ENCODE peak calls at places on chromosomes 1 and 21, in eight cellular contexts. P, V, Z, U, O, I, L and D are unnamed samples.

GRCh38 chr1:183810756-183811155 is 5.8 kb downstream of the RGL1 start:
- DNase-seq in P (no peak), V (no peak), Z (peak), U (no peak), O (no peak), I (no peak), L (peak), D (no peak)

GRCh38 chr1:206809504-206810084 is 37.3 kb upstream of the IL10 start:
- DNase-seq in P (peak), V (peak), Z (peak), U (no peak), O (peak), I (peak), L (peak), D (no peak)

GRCh38 chr21:26715878-26716506 is 129.2 kb downstream of the ADAMTS1 start:
- DNase-seq in P (peak), V (no peak), Z (peak), U (peak), O (no peak), I (peak), L (peak), D (peak)

GRCh38 chr21:44063151-44063912 is 43.9 kb upstream of the PWP2 start:
- DNase-seq in P (no peak), V (no peak), Z (no peak), U (no peak), O (peak), I (peak), L (no peak), D (no peak)

GRCh38 chr1:99648107-99648506 is 2.2 kb downstream of the PALMD start:
- DNase-seq in P (peak), V (peak), Z (peak), U (no peak), O (no peak), I (peak), L (peak), D (no peak)

GRCh38 chr1:15158506-15159165 is 5.1 kb downstream of the TMEM51 start:
- DNase-seq in P (peak), V (no peak), Z (peak), U (no peak), O (no peak), I (peak), L (peak), D (peak)

GRCh38 chr1:239308701-239309333 is 77.6 kb upstream of the CHRM3 start:
- DNase-seq in P (peak), V (no peak), Z (peak), U (peak), O (peak), I (peak), L (no peak), D (no peak)

GRCh38 chr1:211024901-211025300 is 109.0 kb downstream of the KCNH1 start:
- DNase-seq in P (no peak), V (no peak), Z (no peak), U (no peak), O (no peak), I (no peak), L (no peak), D (no peak)

GRCh38 chr1:211469938-211470529 is 21.9 kb downstream of the RD3 start:
- DNase-seq in P (peak), V (peak), Z (peak), U (peak), O (no peak), I (peak), L (peak), D (peak)

GRCh38 chr1:145887631-145888030 is 2.0 kb upstream of the ANKRD35 start:
- DNase-seq in P (no peak), V (no peak), Z (no peak), U (no peak), O (no peak), I (no peak), L (no peak), D (no peak)

GRCh38 chr1:247113094-247113497 is 8.9 kb upstream of the ZNF669 start:
- DNase-seq in P (peak), V (no peak), Z (no peak), U (peak), O (no peak), I (no peak), L (peak), D (no peak)

GRCh38 chr1:68093737-68094136 is 43.3 kb upstream of the DIRAS3 start:
- DNase-seq in P (peak), V (no peak), Z (peak), U (no peak), O (no peak), I (no peak), L (no peak), D (no peak)

GRCh38 chr1:47433453-47434050 is 4.3 kb upstream of the FOXD2 start:
- DNase-seq in P (no peak), V (no peak), Z (no peak), U (no peak), O (no peak), I (no peak), L (no peak), D (no peak)

GRCh38 chr21:35211767-35212166 is 162.7 kb upstream of the RUNX1 start:
- DNase-seq in P (no peak), V (no peak), Z (peak), U (no peak), O (no peak), I (no peak), L (no peak), D (no peak)

GRCh38 chr1:101164776-101165175 is 72.0 kb upstream of the S1PR1 start:
- DNase-seq in P (no peak), V (no peak), Z (no peak), U (no peak), O (no peak), I (no peak), L (no peak), D (no peak)

GRCh38 chr1:238895911-238896310 is 490.5 kb upstream of the CHRM3 start:
- DNase-seq in P (peak), V (no peak), Z (no peak), U (no peak), O (no peak), I (no peak), L (no peak), D (no peak)

GRCh38 chr1:160127865-160128523 is 12.4 kb downstream of the ATP1A2 start:
- DNase-seq in P (peak), V (no peak), Z (peak), U (no peak), O (no peak), I (peak), L (peak), D (no peak)

GRCh38 chr1:107225706-107226105 is 84.9 kb downstream of the NTNG1 start:
- DNase-seq in P (no peak), V (no peak), Z (no peak), U (no peak), O (no peak), I (no peak), L (no peak), D (no peak)

DNA sequence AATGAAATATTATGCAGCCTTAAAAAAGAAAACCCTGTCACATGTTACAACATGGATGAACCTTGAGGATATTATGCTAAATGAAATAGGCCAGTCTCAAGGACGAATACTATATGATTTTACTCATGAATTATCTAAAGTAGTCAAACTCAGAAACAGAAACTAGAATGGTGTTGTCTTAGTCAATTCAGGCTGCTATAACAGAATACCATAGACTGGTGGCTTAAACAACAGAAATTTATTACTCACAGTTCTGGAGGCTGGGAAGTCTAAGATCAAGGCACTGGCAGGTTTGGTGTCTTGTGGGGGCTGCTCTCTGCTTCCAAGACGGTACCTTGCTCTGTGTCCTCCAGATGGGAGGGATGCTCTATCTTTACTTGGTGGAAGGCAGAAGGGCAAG is 113.8 kb upstream of the DNAH14 start:
- DNase-seq in P (no peak), V (no peak), Z (no peak), U (no peak), O (no peak), I (no peak), L (no peak), D (no peak)
- H3K4me3 ChIP-seq in P (no peak), V (no peak), Z (no peak), U (no peak), O (no peak), I (no peak), L (no peak), D (no peak)

GRCh38 chr21:46226146-46226545 is 2.4 kb downstream of the LSS start:
- DNase-seq in P (no peak), V (no peak), Z (peak), U (no peak), O (no peak), I (no peak), L (peak), D (no peak)
- H3K4me3 ChIP-seq in P (no peak), V (no peak), Z (peak), U (no peak), O (no peak), I (no peak), L (peak), D (peak)

GRCh38 chr1:215079456-215079855 is 3.1 kb upstream of the KCNK2 start:
- DNase-seq in P (no peak), V (no peak), Z (no peak), U (no peak), O (no peak), I (no peak), L (no peak), D (no peak)

GRCh38 chr1:215087603-215088002 is 5.1 kb downstream of the KCNK2 start:
- DNase-seq in P (no peak), V (no peak), Z (no peak), U (no peak), O (no peak), I (no peak), L (no peak), D (no peak)

GRCh38 chr1:215082532-215083407 is at the start of gene KCNK2:
- DNase-seq in P (no peak), V (no peak), Z (peak), U (peak), O (no peak), I (peak), L (peak), D (no peak)

GRCh38 chr1:215081566-215082531 is 688 bp upstream of the KCNK2 start:
- DNase-seq in P (no peak), V (no peak), Z (no peak), U (peak), O (no peak), I (no peak), L (no peak), D (no peak)

GRCh38 chr1:215083408-215083961 is 948 bp downstream of the KCNK2 start:
- DNase-seq in P (no peak), V (no peak), Z (peak), U (no peak), O (no peak), I (peak), L (peak), D (no peak)
- H3K4me3 ChIP-seq in P (peak), V (no peak), Z (peak), U (peak), O (no peak), I (peak), L (peak), D (peak)

DNA sequence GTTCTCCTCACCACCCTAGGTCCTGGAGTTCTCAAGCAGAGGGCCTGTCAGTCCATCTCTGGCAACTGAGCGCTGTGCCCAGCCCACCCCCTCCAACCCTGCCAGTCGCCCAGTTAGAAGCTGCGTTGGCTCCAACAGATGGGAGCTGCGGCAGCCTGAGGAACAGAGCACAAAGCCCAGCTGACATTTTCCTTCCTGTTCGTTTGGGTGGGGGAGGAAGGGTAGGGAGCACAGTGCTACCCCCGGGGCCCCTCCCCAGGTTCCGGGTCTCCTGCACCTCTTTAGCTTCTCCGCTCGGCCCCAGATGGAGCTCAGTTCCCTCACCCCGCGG is 1.4 kb downstream of the LRRN2 start:
- DNase-seq in P (no peak), V (no peak), Z (no peak), U (no peak), O (no peak), I (no peak), L (no peak), D (no peak)
- H3K4me3 ChIP-seq in P (no peak), V (peak), Z (no peak), U (peak), O (no peak), I (no peak), L (no peak), D (no peak)

GRCh38 chr1:200880212-200880611 is 7.4 kb downstream of the GPR25 start:
- DNase-seq in P (no peak), V (no peak), Z (no peak), U (no peak), O (no peak), I (peak), L (no peak), D (no peak)
- H3K4me3 ChIP-seq in P (no peak), V (no peak), Z (no peak), U (no peak), O (no peak), I (no peak), L (no peak), D (no peak)

DNA sequence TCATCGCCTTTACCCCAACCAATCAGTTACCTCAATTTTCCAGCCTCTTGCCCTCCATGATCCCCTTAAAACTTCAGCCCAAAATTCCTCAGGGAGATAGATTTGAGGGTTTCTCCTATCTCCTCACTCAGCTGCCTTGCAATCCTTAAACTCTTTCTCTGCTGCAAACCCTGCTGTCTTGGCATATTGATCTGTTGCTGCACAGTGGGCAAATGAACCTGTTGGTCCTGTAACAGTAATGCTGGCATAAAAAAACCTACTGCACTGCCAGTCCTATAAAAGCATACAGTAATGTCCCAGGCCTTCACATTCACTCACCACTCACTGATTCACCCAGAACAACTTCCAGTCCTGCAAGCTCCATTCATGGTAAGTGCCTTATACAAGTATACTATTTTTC is 5.1 kb upstream of the TEDDM1 start:
- DNase-seq in P (no peak), V (no peak), Z (no peak), U (no peak), O (no peak), I (no peak), L (no peak), D (no peak)
- H3K4me3 ChIP-seq in P (no peak), V (no peak), Z (no peak), U (no peak), O (no peak), I (no peak), L (no peak), D (no peak)

GRCh38 chr1:227033880-227034279 is 93.8 kb downstream of the COQ8A start:
- DNase-seq in P (peak), V (no peak), Z (no peak), U (no peak), O (no peak), I (no peak), L (no peak), D (no peak)
- H3K4me3 ChIP-seq in P (no peak), V (no peak), Z (no peak), U (no peak), O (no peak), I (no peak), L (no peak), D (no peak)

GRCh38 chr1:203362561-203363055 is 11.7 kb upstream of the FMOD start:
- DNase-seq in P (no peak), V (no peak), Z (no peak), U (no peak), O (no peak), I (no peak), L (no peak), D (no peak)
- H3K4me3 ChIP-seq in P (no peak), V (no peak), Z (no peak), U (no peak), O (no peak), I (no peak), L (no peak), D (no peak)